ENCODE peak calls at places on chromosomes 5 and 9, in five cellular contexts. One of them, this sample, is unnamed.

GRCh38 chr5:177457239-177458121 is 10.9 kb downstream of the PRR7 start:
- DNase-seq in activated CD4-positive, alpha-beta T cell treated with anti-CD3 and anti-CD28 coated beads, Interleukin-2, amount 50 U/mL, for 1 hour: peak; percentile 38
- DNase-seq in thoracic aorta: peak; percentile 80
- DNase-seq in NCI-H1694 treated with DMSO at 0.1 percent for 48 hours: peak; percentile 73
- DNase-seq in T1000: peak; percentile 86
- DNase-seq in this sample: peak; percentile 96

GRCh38 chr5:109455598-109456096 is 45.9 kb upstream of the PJA2 start:
- DNase-seq in activated CD4-positive, alpha-beta T cell treated with anti-CD3 and anti-CD28 coated beads, Interleukin-2, amount 50 U/mL, for 1 hour: no peak
- DNase-seq in thoracic aorta: peak; percentile 11
- DNase-seq in NCI-H1694 treated with DMSO at 0.1 percent for 48 hours: no peak
- DNase-seq in T1000: peak; percentile 73
- DNase-seq in this sample: peak; percentile 100

GRCh38 chr5:73111536-73111935 is 8.8 kb upstream of the TMEM171 start:
- DNase-seq in activated CD4-positive, alpha-beta T cell treated with anti-CD3 and anti-CD28 coated beads, Interleukin-2, amount 50 U/mL, for 1 hour: no peak
- DNase-seq in thoracic aorta: no peak
- DNase-seq in NCI-H1694 treated with DMSO at 0.1 percent for 48 hours: no peak
- DNase-seq in T1000: no peak
- DNase-seq in this sample: no peak

GRCh38 chr9:93654351-93654961 is 78.1 kb downstream of the PHF2 start:
- DNase-seq in activated CD4-positive, alpha-beta T cell treated with anti-CD3 and anti-CD28 coated beads, Interleukin-2, amount 50 U/mL, for 1 hour: no peak
- DNase-seq in thoracic aorta: no peak
- DNase-seq in NCI-H1694 treated with DMSO at 0.1 percent for 48 hours: no peak
- DNase-seq in T1000: no peak
- DNase-seq in this sample: no peak

GRCh38 chr5:65173130-65173525 is 308.6 kb downstream of the ADAMTS6 start:
- DNase-seq in activated CD4-positive, alpha-beta T cell treated with anti-CD3 and anti-CD28 coated beads, Interleukin-2, amount 50 U/mL, for 1 hour: no peak
- DNase-seq in thoracic aorta: no peak
- DNase-seq in NCI-H1694 treated with DMSO at 0.1 percent for 48 hours: no peak
- DNase-seq in T1000: no peak
- DNase-seq in this sample: no peak

GRCh38 chr5:128965638-128966302 is 482 bp downstream of the SLC27A6 start:
- DNase-seq in activated CD4-positive, alpha-beta T cell treated with anti-CD3 and anti-CD28 coated beads, Interleukin-2, amount 50 U/mL, for 1 hour: no peak
- DNase-seq in thoracic aorta: no peak
- DNase-seq in NCI-H1694 treated with DMSO at 0.1 percent for 48 hours: no peak
- DNase-seq in T1000: no peak
- DNase-seq in this sample: no peak

GRCh38 chr5:94467560-94468504 is 150.6 kb downstream of the KIAA0825 start:
- DNase-seq in activated CD4-positive, alpha-beta T cell treated with anti-CD3 and anti-CD28 coated beads, Interleukin-2, amount 50 U/mL, for 1 hour: no peak
- DNase-seq in thoracic aorta: no peak
- DNase-seq in NCI-H1694 treated with DMSO at 0.1 percent for 48 hours: no peak
- DNase-seq in T1000: no peak
- DNase-seq in this sample: no peak

GRCh38 chr9:88740844-88741243 is 205.9 kb downstream of the NXNL2 start:
- DNase-seq in activated CD4-positive, alpha-beta T cell treated with anti-CD3 and anti-CD28 coated beads, Interleukin-2, amount 50 U/mL, for 1 hour: no peak
- DNase-seq in thoracic aorta: no peak
- DNase-seq in NCI-H1694 treated with DMSO at 0.1 percent for 48 hours: no peak
- DNase-seq in T1000: no peak
- DNase-seq in this sample: no peak

GRCh38 chr9:127163409-127163808 is 41.0 kb upstream of the ANGPTL2 start:
- DNase-seq in activated CD4-positive, alpha-beta T cell treated with anti-CD3 and anti-CD28 coated beads, Interleukin-2, amount 50 U/mL, for 1 hour: no peak
- DNase-seq in thoracic aorta: no peak
- DNase-seq in NCI-H1694 treated with DMSO at 0.1 percent for 48 hours: no peak
- DNase-seq in T1000: no peak
- DNase-seq in this sample: peak; percentile 29

GRCh38 chr5:175728885-175729828 is 71.3 kb downstream of the HRH2 start:
- DNase-seq in activated CD4-positive, alpha-beta T cell treated with anti-CD3 and anti-CD28 coated beads, Interleukin-2, amount 50 U/mL, for 1 hour: no peak
- DNase-seq in thoracic aorta: no peak
- DNase-seq in NCI-H1694 treated with DMSO at 0.1 percent for 48 hours: no peak
- DNase-seq in T1000: no peak
- DNase-seq in this sample: no peak

GRCh38 chr5:157166494-157167218 is 592 bp upstream of the GARIN3 start:
- DNase-seq in activated CD4-positive, alpha-beta T cell treated with anti-CD3 and anti-CD28 coated beads, Interleukin-2, amount 50 U/mL, for 1 hour: no peak
- DNase-seq in thoracic aorta: no peak
- DNase-seq in NCI-H1694 treated with DMSO at 0.1 percent for 48 hours: no peak
- DNase-seq in T1000: no peak
- DNase-seq in this sample: no peak

GRCh38 chr9:91033270-91033669 is 231.7 kb downstream of the SYK start:
- DNase-seq in activated CD4-positive, alpha-beta T cell treated with anti-CD3 and anti-CD28 coated beads, Interleukin-2, amount 50 U/mL, for 1 hour: no peak
- DNase-seq in thoracic aorta: no peak
- DNase-seq in NCI-H1694 treated with DMSO at 0.1 percent for 48 hours: no peak
- DNase-seq in T1000: no peak
- DNase-seq in this sample: no peak

GRCh38 chr5:173778152-173778782 is 109.9 kb upstream of the CPEB4 start:
- DNase-seq in activated CD4-positive, alpha-beta T cell treated with anti-CD3 and anti-CD28 coated beads, Interleukin-2, amount 50 U/mL, for 1 hour: no peak
- DNase-seq in thoracic aorta: no peak
- DNase-seq in NCI-H1694 treated with DMSO at 0.1 percent for 48 hours: no peak
- DNase-seq in T1000: no peak
- DNase-seq in this sample: no peak

GRCh38 chr5:19928556-19929421 is 59.2 kb downstream of the CDH18 start:
- DNase-seq in activated CD4-positive, alpha-beta T cell treated with anti-CD3 and anti-CD28 coated beads, Interleukin-2, amount 50 U/mL, for 1 hour: no peak
- DNase-seq in thoracic aorta: no peak
- DNase-seq in NCI-H1694 treated with DMSO at 0.1 percent for 48 hours: no peak
- DNase-seq in T1000: no peak
- DNase-seq in this sample: peak; percentile 82

GRCh38 chr9:37693265-37693664 is 42.5 kb downstream of the FRMPD1 start:
- DNase-seq in activated CD4-positive, alpha-beta T cell treated with anti-CD3 and anti-CD28 coated beads, Interleukin-2, amount 50 U/mL, for 1 hour: no peak
- DNase-seq in thoracic aorta: no peak
- DNase-seq in NCI-H1694 treated with DMSO at 0.1 percent for 48 hours: peak; percentile 6
- DNase-seq in T1000: no peak
- DNase-seq in this sample: no peak

GRCh38 chr9:35096035-35096849 is at the start of gene PIGO:
- DNase-seq in activated CD4-positive, alpha-beta T cell treated with anti-CD3 and anti-CD28 coated beads, Interleukin-2, amount 50 U/mL, for 1 hour: peak; percentile 89
- DNase-seq in thoracic aorta: peak; percentile 58
- DNase-seq in NCI-H1694 treated with DMSO at 0.1 percent for 48 hours: peak; percentile 87
- DNase-seq in T1000: peak; percentile 69
- DNase-seq in this sample: peak; percentile 59

GRCh38 chr9:123033352-123033751 is at the start of gene GPR21:
- DNase-seq in activated CD4-positive, alpha-beta T cell treated with anti-CD3 and anti-CD28 coated beads, Interleukin-2, amount 50 U/mL, for 1 hour: no peak
- DNase-seq in thoracic aorta: no peak
- DNase-seq in NCI-H1694 treated with DMSO at 0.1 percent for 48 hours: no peak
- DNase-seq in T1000: no peak
- DNase-seq in this sample: no peak

GRCh38 chr9:78592866-78593265 is 295.9 kb downstream of the PSAT1 start:
- DNase-seq in activated CD4-positive, alpha-beta T cell treated with anti-CD3 and anti-CD28 coated beads, Interleukin-2, amount 50 U/mL, for 1 hour: no peak
- DNase-seq in thoracic aorta: no peak
- DNase-seq in NCI-H1694 treated with DMSO at 0.1 percent for 48 hours: no peak
- DNase-seq in T1000: no peak
- DNase-seq in this sample: peak; percentile 40

GRCh38 chr9:34279431-34279830 is 49.6 kb downstream of the KIF24 start:
- DNase-seq in activated CD4-positive, alpha-beta T cell treated with anti-CD3 and anti-CD28 coated beads, Interleukin-2, amount 50 U/mL, for 1 hour: no peak
- DNase-seq in thoracic aorta: no peak
- DNase-seq in NCI-H1694 treated with DMSO at 0.1 percent for 48 hours: no peak
- DNase-seq in T1000: no peak
- DNase-seq in this sample: no peak

GRCh38 chr5:132204330-132204729 is 23.3 kb downstream of the P4HA2 start:
- DNase-seq in activated CD4-positive, alpha-beta T cell treated with anti-CD3 and anti-CD28 coated beads, Interleukin-2, amount 50 U/mL, for 1 hour: no peak
- DNase-seq in thoracic aorta: no peak
- DNase-seq in NCI-H1694 treated with DMSO at 0.1 percent for 48 hours: no peak
- DNase-seq in T1000: no peak
- DNase-seq in this sample: no peak

GRCh38 chr9:1722404-1722803 is 292.7 kb upstream of the SMARCA2 start:
- DNase-seq in activated CD4-positive, alpha-beta T cell treated with anti-CD3 and anti-CD28 coated beads, Interleukin-2, amount 50 U/mL, for 1 hour: no peak
- DNase-seq in thoracic aorta: no peak
- DNase-seq in NCI-H1694 treated with DMSO at 0.1 percent for 48 hours: no peak
- DNase-seq in T1000: no peak
- DNase-seq in this sample: no peak

GRCh38 chr5:10301842-10302610 is 5.7 kb downstream of the CMBL start:
- DNase-seq in activated CD4-positive, alpha-beta T cell treated with anti-CD3 and anti-CD28 coated beads, Interleukin-2, amount 50 U/mL, for 1 hour: no peak
- DNase-seq in thoracic aorta: peak; percentile 31
- DNase-seq in NCI-H1694 treated with DMSO at 0.1 percent for 48 hours: no peak
- DNase-seq in T1000: no peak
- DNase-seq in this sample: no peak

GRCh38 chr5:145780961-145781360 is 54.2 kb downstream of the PRELID2 start:
- DNase-seq in activated CD4-positive, alpha-beta T cell treated with anti-CD3 and anti-CD28 coated beads, Interleukin-2, amount 50 U/mL, for 1 hour: no peak
- DNase-seq in thoracic aorta: no peak
- DNase-seq in NCI-H1694 treated with DMSO at 0.1 percent for 48 hours: no peak
- DNase-seq in T1000: no peak
- DNase-seq in this sample: no peak

GRCh38 chr9:99385814-99386279 is 163.8 kb downstream of the SEC61B start:
- DNase-seq in activated CD4-positive, alpha-beta T cell treated with anti-CD3 and anti-CD28 coated beads, Interleukin-2, amount 50 U/mL, for 1 hour: no peak
- DNase-seq in thoracic aorta: no peak
- DNase-seq in NCI-H1694 treated with DMSO at 0.1 percent for 48 hours: no peak
- DNase-seq in T1000: peak; percentile 64
- DNase-seq in this sample: no peak

GRCh38 chr9:20611751-20612287 is 10.5 kb downstream of the MLLT3 start:
- DNase-seq in activated CD4-positive, alpha-beta T cell treated with anti-CD3 and anti-CD28 coated beads, Interleukin-2, amount 50 U/mL, for 1 hour: no peak
- DNase-seq in thoracic aorta: no peak
- DNase-seq in NCI-H1694 treated with DMSO at 0.1 percent for 48 hours: no peak
- DNase-seq in T1000: no peak
- DNase-seq in this sample: peak; percentile 95

GRCh38 chr5:141508808-141509611 is 20.1 kb downstream of the PCDHGC5 start:
- DNase-seq in activated CD4-positive, alpha-beta T cell treated with anti-CD3 and anti-CD28 coated beads, Interleukin-2, amount 50 U/mL, for 1 hour: no peak
- DNase-seq in thoracic aorta: peak; percentile 66
- DNase-seq in NCI-H1694 treated with DMSO at 0.1 percent for 48 hours: peak; percentile 52
- DNase-seq in T1000: peak; percentile 74
- DNase-seq in this sample: peak; percentile 97

GRCh38 chr9:113356686-113357292 is 7.4 kb downstream of the BSPRY start:
- DNase-seq in activated CD4-positive, alpha-beta T cell treated with anti-CD3 and anti-CD28 coated beads, Interleukin-2, amount 50 U/mL, for 1 hour: no peak
- DNase-seq in thoracic aorta: no peak
- DNase-seq in NCI-H1694 treated with DMSO at 0.1 percent for 48 hours: no peak
- DNase-seq in T1000: no peak
- DNase-seq in this sample: no peak

GRCh38 chr9:93826209-93826608 is 128.9 kb downstream of the BARX1 start:
- DNase-seq in activated CD4-positive, alpha-beta T cell treated with anti-CD3 and anti-CD28 coated beads, Interleukin-2, amount 50 U/mL, for 1 hour: peak; percentile 46
- DNase-seq in thoracic aorta: no peak
- DNase-seq in NCI-H1694 treated with DMSO at 0.1 percent for 48 hours: no peak
- DNase-seq in T1000: no peak
- DNase-seq in this sample: no peak

GRCh38 chr9:124220551-124221451 is 36.9 kb upstream of the NEK6 start:
- DNase-seq in activated CD4-positive, alpha-beta T cell treated with anti-CD3 and anti-CD28 coated beads, Interleukin-2, amount 50 U/mL, for 1 hour: no peak
- DNase-seq in thoracic aorta: no peak
- DNase-seq in NCI-H1694 treated with DMSO at 0.1 percent for 48 hours: peak; percentile 15
- DNase-seq in T1000: peak; percentile 13
- DNase-seq in this sample: no peak

GRCh38 chr5:178147406-178147805 is 6.3 kb downstream of the NHP2 start:
- DNase-seq in activated CD4-positive, alpha-beta T cell treated with anti-CD3 and anti-CD28 coated beads, Interleukin-2, amount 50 U/mL, for 1 hour: no peak
- DNase-seq in thoracic aorta: no peak
- DNase-seq in NCI-H1694 treated with DMSO at 0.1 percent for 48 hours: no peak
- DNase-seq in T1000: no peak
- DNase-seq in this sample: no peak

GRCh38 chr9:107024193-107024592 is 161.2 kb downstream of the ZNF462 start:
- DNase-seq in activated CD4-positive, alpha-beta T cell treated with anti-CD3 and anti-CD28 coated beads, Interleukin-2, amount 50 U/mL, for 1 hour: no peak
- DNase-seq in thoracic aorta: no peak
- DNase-seq in NCI-H1694 treated with DMSO at 0.1 percent for 48 hours: no peak
- DNase-seq in T1000: no peak
- DNase-seq in this sample: peak; percentile 78

GRCh38 chr5:175444905-175445456 is 999 bp upstream of the DRD1 start:
- DNase-seq in activated CD4-positive, alpha-beta T cell treated with anti-CD3 and anti-CD28 coated beads, Interleukin-2, amount 50 U/mL, for 1 hour: no peak
- DNase-seq in thoracic aorta: no peak
- DNase-seq in NCI-H1694 treated with DMSO at 0.1 percent for 48 hours: no peak
- DNase-seq in T1000: no peak
- DNase-seq in this sample: no peak

This sample was measured in kidney glomerular epithelial cell.